ENCODE peak calls at places on chromosomes 11 and 22, in five cellular contexts. W is activated CD4-positive, CD25-positive, alpha-beta regulatory T cell treated with anti-CD3 and anti-CD28 coated beads, Interleukin-2, amount 50 U/mL, for 16 hours; G is NCI-H526 treated with DMSO at 0.1 percent for 48 hours; Y is anterior cingulate cortex; E is M059J. R is an unnamed sample.

GRCh38 chr11:5369793-5370192 is 13.8 kb upstream of the OR51M1 start:
- DNase-seq in W (no peak), G (no peak), Y (no peak), E (peak; percentile 59), R (no peak)

GRCh38 chr11:126310229-126310991 is 6.5 kb downstream of the DCPS start:
- DNase-seq in W (peak; percentile 26), G (peak; percentile 57), Y (peak; percentile 46), E (peak; percentile 78), R (peak; percentile 54)

GRCh38 chr11:79208126-79208525 is 232.7 kb downstream of the TENM4 start:
- DNase-seq in W (no peak), G (no peak), Y (no peak), E (no peak), R (no peak)

GRCh38 chr11:70242885-70243284 is 27.6 kb upstream of the PPFIA1 start:
- DNase-seq in W (no peak), G (no peak), Y (no peak), E (no peak), R (no peak)

GRCh38 chr11:72781313-72782080 is 12.3 kb downstream of the STARD10 start:
- DNase-seq in W (no peak), G (peak; percentile 16), Y (no peak), E (no peak), R (no peak)

GRCh38 chr22:49062155-49063039 is 765.3 kb downstream of the BRD1 start:
- DNase-seq in W (no peak), G (no peak), Y (no peak), E (no peak), R (no peak)

GRCh38 chr22:23984430-23984829 is 4.5 kb downstream of the GSTT2 start:
- DNase-seq in W (no peak), G (no peak), Y (no peak), E (peak; percentile 50), R (peak; percentile 18)

GRCh38 chr22:24834845-24835570 is 29.0 kb downstream of the SGSM1 start:
- DNase-seq in W (no peak), G (no peak), Y (no peak), E (no peak), R (peak; percentile 9)

GRCh38 chr11:115980336-115980735 is 476.1 kb upstream of the CADM1 start:
- DNase-seq in W (no peak), G (no peak), Y (no peak), E (no peak), R (peak; percentile 37)

GRCh38 chr11:130118636-130119387 is 40.8 kb upstream of the ST14 start:
- DNase-seq in W (no peak), G (no peak), Y (no peak), E (no peak), R (no peak)

GRCh38 chr22:28230682-28231081 is 311.6 kb upstream of the PITPNB start:
- DNase-seq in W (no peak), G (no peak), Y (no peak), E (peak; percentile 26), R (no peak)

GRCh38 chr11:14075118-14075601 is 112.6 kb downstream of the SPON1 start:
- DNase-seq in W (no peak), G (no peak), Y (no peak), E (peak; percentile 63), R (no peak)

GRCh38 chr11:92383430-92383829 is 158.8 kb downstream of the FAT3 start:
- DNase-seq in W (no peak), G (no peak), Y (no peak), E (peak; percentile 95), R (no peak)

GRCh38 chr11:63670738-63671321 is 346 bp downstream of the ATL3 start:
- DNase-seq in W (no peak), G (peak; percentile 39), Y (peak; percentile 15), E (peak; percentile 71), R (peak; percentile 77)

GRCh38 chr22:44154431-44154942 is 26.2 kb upstream of the PARVG start:
- DNase-seq in W (no peak), G (no peak), Y (no peak), E (no peak), R (no peak)

GRCh38 chr11:78163828-78164227 is 24.4 kb upstream of the ALG8 start:
- DNase-seq in W (no peak), G (no peak), Y (no peak), E (no peak), R (no peak)

GRCh38 chr11:116918925-116919653 is 81.7 kb upstream of the APOA1 start:
- DNase-seq in W (no peak), G (no peak), Y (no peak), E (no peak), R (no peak)

GRCh38 chr11:46421257-46421880 is 29.8 kb upstream of the CHRM4 start:
- DNase-seq in W (no peak), G (no peak), Y (no peak), E (no peak), R (no peak)

GRCh38 chr11:72146625-72147024 is 11.1 kb downstream of the FOLR3 start:
- DNase-seq in W (no peak), G (no peak), Y (no peak), E (no peak), R (no peak)

GRCh38 chr11:12769834-12770345 is 95.7 kb downstream of the TEAD1 start:
- DNase-seq in W (no peak), G (no peak), Y (no peak), E (peak; percentile 91), R (no peak)

GRCh38 chr11:72454791-72455190 is 20.5 kb upstream of the CLPB start:
- DNase-seq in W (no peak), G (no peak), Y (no peak), E (no peak), R (no peak)

GRCh38 chr11:8106679-8107078 is 25.7 kb downstream of the TUB start:
- DNase-seq in W (no peak), G (no peak), Y (no peak), E (no peak), R (no peak)

GRCh38 chr11:64793271-64794160 is 9.5 kb downstream of the MAP4K2 start:
- DNase-seq in W (no peak), G (no peak), Y (no peak), E (no peak), R (no peak)

GRCh38 chr11:78261367-78261766 is 72.6 kb downstream of the USP35 start:
- DNase-seq in W (no peak), G (peak; percentile 79), Y (no peak), E (no peak), R (no peak)

GRCh38 chr11:107472966-107473365 is 15.3 kb upstream of the CWF19L2 start:
- DNase-seq in W (no peak), G (no peak), Y (no peak), E (no peak), R (no peak)

GRCh38 chr11:34354782-34355181 is 3.0 kb downstream of the ABTB2 start:
- DNase-seq in W (no peak), G (no peak), Y (no peak), E (peak; percentile 82), R (no peak)

R was measured in C1 segment of cervical spinal cord.